ENCODE peak calls at places on chromosomes 12 and 14, in eight cellular contexts. T is mesendoderm; E is iPS DF 6.9; W is naive thymus-derived CD4-positive, alpha-beta T cell; C is GM06990; D is fibroblast of lung; O is CD8-positive, alpha-beta T cell; S is body of pancreas. I is an unnamed sample. For H3K36me3, the result is how much of the 10 kb centered on the place peaks cover.

GRCh38 chr12:128381537-128381936 is 114.6 kb downstream of the TMEM132C start:
- DNase-seq in O (no peak), S (no peak), T (peak), W (no peak), D (no peak), C (no peak), E (no peak), I (no peak)

GRCh38 chr12:132834181-132834711 is 5.6 kb upstream of the GOLGA3 start:
- DNase-seq in D (no peak), C (peak), T (no peak), O (peak), E (no peak), W (no peak), S (no peak), I (no peak)

GRCh38 chr12:114656906-114657596 is 26.9 kb downstream of the TBX3 start:
- DNase-seq in E (no peak), T (no peak), W (no peak), O (no peak), S (no peak), D (peak), C (no peak), I (no peak)

GRCh38 chr14:74613211-74613914 is 1.3 kb upstream of the LTBP2 start:
- DNase-seq in W (no peak), D (no peak), C (no peak), E (no peak), O (no peak), T (no peak), S (no peak), I (no peak)

GRCh38 chr12:34398366-34398705 is 376.0 kb downstream of the ALG10 start:
- DNase-seq in E (no peak), C (no peak), O (peak), W (no peak), S (no peak), D (no peak), T (no peak), I (peak)

GRCh38 chr12:5432011-5432400 is at the start of gene NTF3:
- DNase-seq in S (no peak), C (no peak), D (peak), E (no peak), W (no peak), T (peak), O (no peak), I (no peak)

GRCh38 chr14:77825895-77826519 is 26.1 kb downstream of the ADCK1 start:
- DNase-seq in W (no peak), S (peak), T (no peak), C (no peak), D (no peak), O (no peak), E (no peak), I (no peak)

GRCh38 chr14:99213101-99213500 is 58.9 kb downstream of the BCL11B start:
- DNase-seq in D (no peak), E (no peak), O (no peak), S (no peak), T (no peak), C (no peak), W (no peak), I (no peak)

GRCh38 chr14:65421201-65421981 is 8.9 kb downstream of the FUT8 start:
- DNase-seq in O (no peak), D (no peak), T (peak), E (no peak), W (no peak), S (no peak), C (no peak), I (no peak)

GRCh38 chr12:65039306-65039705 is 81.8 kb downstream of the WIF1 start:
- DNase-seq in S (no peak), E (no peak), W (no peak), D (no peak), C (no peak), T (peak), O (no peak), I (no peak)

GRCh38 chr14:69985456-69985855 is 106.2 kb downstream of the SMOC1 start:
- DNase-seq in T (no peak), E (no peak), W (no peak), S (no peak), C (no peak), O (no peak), D (peak), I (no peak)

GRCh38 chr12:2339022-2339431 is 286.2 kb downstream of the CACNA1C start:
- DNase-seq in C (no peak), D (peak), W (no peak), S (no peak), T (no peak), O (no peak), E (no peak), I (no peak)

GRCh38 chr12:13211859-13212664 is 15.5 kb downstream of the EMP1 start:
- DNase-seq in E (no peak), C (peak), D (peak), T (peak), W (peak), S (peak), O (peak), I (no peak)

GRCh38 chr14:22875003-22875747 is 3.6 kb downstream of the LRP10 start:
- DNase-seq in D (no peak), S (no peak), C (no peak), E (no peak), T (no peak), W (no peak), O (no peak), I (peak)

GRCh38 chr14:22872833-22873520 is 1.4 kb downstream of the LRP10 start:
- DNase-seq in T (no peak), E (no peak), W (no peak), C (no peak), S (no peak), O (no peak), D (no peak), I (peak)

GRCh38 chr14:22878271-22879246 is 4.5 kb upstream of the REM2 start:
- DNase-seq in W (no peak), O (no peak), T (no peak), E (no peak), S (no peak), D (no peak), C (no peak), I (no peak)

GRCh38 chr14:22877000-22877501 is 5.5 kb downstream of the LRP10 start:
- DNase-seq in C (no peak), O (no peak), W (no peak), S (no peak), T (no peak), D (no peak), E (no peak), I (peak)

GRCh38 chr14:22875748-22876319 is 4.3 kb downstream of the LRP10 start:
- DNase-seq in T (no peak), E (no peak), D (no peak), C (no peak), W (no peak), S (no peak), O (no peak), I (peak)
- H3K36me3 ChIP-seq in T (under half), E (under half), D (under half), C (under half), W (under half), S (under half), O (half or more), I (under half)

GRCh38 chr12:123614531-123614930 is 12.6 kb downstream of the DDX55 start:
- DNase-seq in W (no peak), C (no peak), S (peak), D (peak), T (no peak), O (no peak), E (no peak), I (no peak)
- H3K36me3 ChIP-seq in W (under half), C (under half), S (under half), D (under half), T (under half), O (half or more), E (under half), I (half or more)

GRCh38 chr14:31326111-31326510 is 94.2 kb downstream of the HEATR5A start:
- DNase-seq in C (no peak), O (no peak), E (no peak), D (peak), W (no peak), T (peak), S (no peak), I (no peak)
- H3K36me3 ChIP-seq in C (under half), O (under half), E (under half), D (under half), W (under half), T (under half), S (under half), I (under half)

GRCh38 chr12:121898287-121898686 is 9.7 kb downstream of the PSMD9 start:
- DNase-seq in D (no peak), W (no peak), T (no peak), C (no peak), E (no peak), S (no peak), O (no peak), I (no peak)

GRCh38 chr12:121905746-121906145 is 12.6 kb upstream of the CFAP251 start:
- DNase-seq in T (no peak), O (no peak), E (no peak), S (no peak), C (no peak), D (no peak), W (no peak), I (no peak)

GRCh38 chr12:121908702-121909101 is 9.7 kb upstream of the CFAP251 start:
- DNase-seq in C (no peak), E (no peak), O (no peak), D (no peak), S (no peak), T (no peak), W (no peak), I (no peak)

GRCh38 chr12:121903202-121903601 is 14.6 kb downstream of the PSMD9 start:
- DNase-seq in O (no peak), D (peak), E (no peak), T (no peak), S (no peak), C (no peak), W (no peak), I (no peak)
- H3K36me3 ChIP-seq in O (under half), D (under half), E (under half), T (under half), S (under half), C (under half), W (under half), I (under half)

GRCh38 chr14:71103662-71104484 is 196.6 kb downstream of the PCNX1 start:
- DNase-seq in T (peak), E (no peak), O (no peak), D (peak), C (no peak), W (no peak), S (peak), I (no peak)

GRCh38 chr14:71113376-71113775 is 206.1 kb downstream of the PCNX1 start:
- DNase-seq in O (no peak), D (peak), T (peak), E (no peak), W (no peak), S (no peak), C (no peak), I (no peak)

GRCh38 chr14:71107921-71108320 is 200.7 kb downstream of the PCNX1 start:
- DNase-seq in S (no peak), O (no peak), E (no peak), T (no peak), C (no peak), W (no peak), D (no peak), I (no peak)

GRCh38 chr14:71105177-71105576 is 197.9 kb downstream of the PCNX1 start:
- DNase-seq in T (peak), W (no peak), S (no peak), C (no peak), E (no peak), D (no peak), O (no peak), I (no peak)

DNA sequence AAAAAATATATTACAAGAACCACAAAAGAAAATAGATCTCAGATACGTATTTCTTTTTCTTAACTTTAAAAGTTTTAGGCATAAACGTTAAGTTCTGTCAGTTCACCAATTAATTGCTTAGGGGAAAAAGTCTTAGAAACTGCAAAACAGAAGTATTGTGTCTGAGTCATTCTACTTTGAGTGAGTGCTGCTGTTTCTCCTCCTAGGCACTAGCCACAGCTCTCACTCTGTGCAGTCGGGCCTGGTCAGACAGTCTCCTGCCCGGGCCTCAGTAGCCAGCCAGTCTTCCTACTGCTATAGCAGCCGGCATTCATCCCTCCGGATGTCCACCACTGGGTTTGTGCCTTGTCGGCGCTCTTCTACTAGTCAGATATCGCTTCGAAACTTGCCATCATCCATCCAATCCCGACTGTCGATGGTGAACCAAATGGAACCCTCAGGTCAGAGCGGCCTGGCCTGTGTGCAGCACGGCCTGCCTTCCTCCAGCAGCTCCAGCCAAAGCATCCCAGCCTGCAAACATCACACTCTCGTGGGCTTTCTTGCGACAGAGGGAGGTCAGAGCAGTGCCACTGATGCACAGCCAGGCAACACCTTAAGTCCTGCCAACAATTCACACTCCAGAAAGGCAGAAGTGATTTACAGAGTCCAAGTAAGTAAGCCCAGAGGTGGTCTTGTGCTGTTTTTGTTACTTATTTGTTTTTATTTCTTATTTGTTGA is 201.3 kb downstream of the PCNX1 start:
- DNase-seq in O (no peak), C (no peak), S (no peak), T (no peak), E (no peak), D (no peak), W (no peak), I (no peak)
- H3K36me3 ChIP-seq in O (under half), C (under half), S (under half), T (under half), E (under half), D (under half), W (under half), I (under half)